ENCODE peak calls at places on chromosomes 2 and 18, in ten cellular contexts. K is spleen, J is RWPE1, Z is tibial nerve, P is esophagus squamous epithelium, E is upper lobe of right lung, D is fibroblast of the aortic adventitia, S is brain microvascular endothelial cell, A is PC-3, C is HFFc6. T is an unnamed sample.

GRCh38 chr2:148982282-148982681 is 56.2 kb upstream of the LYPD6B start:
- DNase-seq in K (no peak), J (no peak), Z (no peak), P (no peak), E (no peak), D (no peak), S (no peak), A (no peak), C (no peak), T (no peak)

GRCh38 chr2:97858442-97858841 is 137.3 kb downstream of the TMEM131 start:
- DNase-seq in K (no peak), J (no peak), Z (no peak), P (no peak), E (no peak), D (no peak), S (no peak), A (no peak), C (no peak), T (no peak)

GRCh38 chr2:190953257-190953656 is 60.7 kb downstream of the STAT1 start:
- DNase-seq in K (no peak), J (no peak), Z (no peak), P (no peak), E (no peak), D (peak), S (no peak), A (no peak), C (no peak), T (no peak)

GRCh38 chr2:172079838-172080640 is 5.3 kb upstream of the DLX1 start:
- DNase-seq in K (peak), J (no peak), Z (no peak), P (no peak), E (no peak), D (no peak), S (no peak), A (no peak), C (peak), T (no peak)

GRCh38 chr2:238777369-238778067 is 70.4 kb upstream of the TWIST2 start:
- DNase-seq in K (no peak), J (no peak), Z (no peak), P (no peak), E (no peak), D (no peak), S (no peak), A (no peak), C (no peak), T (no peak)

GRCh38 chr18:72541871-72542690 is 2.1 kb downstream of the CBLN2 start:
- DNase-seq in K (no peak), J (no peak), Z (no peak), P (no peak), E (no peak), D (no peak), S (no peak), A (no peak), C (no peak), T (no peak)

GRCh38 chr18:11884396-11885030 is 23.6 kb downstream of the MPPE1 start:
- DNase-seq in K (no peak), J (no peak), Z (no peak), P (no peak), E (no peak), D (no peak), S (no peak), A (no peak), C (no peak), T (no peak)

GRCh38 chr2:169507698-169508097 is 1.8 kb upstream of the KLHL41 start:
- DNase-seq in K (no peak), J (peak), Z (no peak), P (no peak), E (no peak), D (peak), S (no peak), A (peak), C (peak), T (no peak)

GRCh38 chr18:47285456-47285855 is 34.0 kb upstream of the SKOR2 start:
- DNase-seq in K (no peak), J (no peak), Z (no peak), P (no peak), E (no peak), D (no peak), S (no peak), A (no peak), C (no peak), T (no peak)

GRCh38 chr2:235979753-235980459 is 188.3 kb downstream of the GBX2 start:
- DNase-seq in K (no peak), J (no peak), Z (no peak), P (no peak), E (no peak), D (no peak), S (no peak), A (no peak), C (no peak), T (no peak)

GRCh38 chr18:45526120-45526841 is 89.0 kb upstream of the SLC14A2 start:
- DNase-seq in K (no peak), J (no peak), Z (no peak), P (no peak), E (no peak), D (peak), S (peak), A (no peak), C (peak), T (no peak)

GRCh38 chr2:85710687-85711577 is 16.8 kb downstream of the GNLY start:
- DNase-seq in K (peak), J (no peak), Z (no peak), P (no peak), E (peak), D (peak), S (no peak), A (no peak), C (no peak), T (no peak)

GRCh38 chr2:158138255-158138654 is 36.6 kb downstream of the UPP2 start:
- DNase-seq in K (no peak), J (no peak), Z (no peak), P (no peak), E (no peak), D (no peak), S (no peak), A (peak), C (no peak), T (no peak)

GRCh38 chr2:53438056-53438455 is 329.5 kb upstream of the CHAC2 start:
- DNase-seq in K (no peak), J (no peak), Z (no peak), P (no peak), E (no peak), D (no peak), S (no peak), A (no peak), C (no peak), T (no peak)

GRCh38 chr2:207135801-207136457 is 29.8 kb downstream of the KLF7 start:
- DNase-seq in K (no peak), J (no peak), Z (no peak), P (no peak), E (no peak), D (no peak), S (no peak), A (no peak), C (no peak), T (no peak)

GRCh38 chr2:34102359-34102758 is 503.3 kb upstream of the FAM98A start:
- DNase-seq in K (no peak), J (peak), Z (no peak), P (no peak), E (no peak), D (peak), S (peak), A (peak), C (peak), T (no peak)

GRCh38 chr2:3472296-3472695 is 47.0 kb downstream of the ADI1 start:
- DNase-seq in K (no peak), J (no peak), Z (no peak), P (no peak), E (no peak), D (no peak), S (no peak), A (no peak), C (no peak), T (no peak)

GRCh38 chr2:6447209-6447608 is 418.5 kb downstream of the CMPK2 start:
- DNase-seq in K (no peak), J (no peak), Z (no peak), P (no peak), E (no peak), D (no peak), S (no peak), A (no peak), C (no peak), T (no peak)

GRCh38 chr2:6454286-6454990 is 411.3 kb downstream of the CMPK2 start:
- DNase-seq in K (no peak), J (no peak), Z (no peak), P (no peak), E (no peak), D (no peak), S (no peak), A (no peak), C (no peak), T (no peak)

DNA sequence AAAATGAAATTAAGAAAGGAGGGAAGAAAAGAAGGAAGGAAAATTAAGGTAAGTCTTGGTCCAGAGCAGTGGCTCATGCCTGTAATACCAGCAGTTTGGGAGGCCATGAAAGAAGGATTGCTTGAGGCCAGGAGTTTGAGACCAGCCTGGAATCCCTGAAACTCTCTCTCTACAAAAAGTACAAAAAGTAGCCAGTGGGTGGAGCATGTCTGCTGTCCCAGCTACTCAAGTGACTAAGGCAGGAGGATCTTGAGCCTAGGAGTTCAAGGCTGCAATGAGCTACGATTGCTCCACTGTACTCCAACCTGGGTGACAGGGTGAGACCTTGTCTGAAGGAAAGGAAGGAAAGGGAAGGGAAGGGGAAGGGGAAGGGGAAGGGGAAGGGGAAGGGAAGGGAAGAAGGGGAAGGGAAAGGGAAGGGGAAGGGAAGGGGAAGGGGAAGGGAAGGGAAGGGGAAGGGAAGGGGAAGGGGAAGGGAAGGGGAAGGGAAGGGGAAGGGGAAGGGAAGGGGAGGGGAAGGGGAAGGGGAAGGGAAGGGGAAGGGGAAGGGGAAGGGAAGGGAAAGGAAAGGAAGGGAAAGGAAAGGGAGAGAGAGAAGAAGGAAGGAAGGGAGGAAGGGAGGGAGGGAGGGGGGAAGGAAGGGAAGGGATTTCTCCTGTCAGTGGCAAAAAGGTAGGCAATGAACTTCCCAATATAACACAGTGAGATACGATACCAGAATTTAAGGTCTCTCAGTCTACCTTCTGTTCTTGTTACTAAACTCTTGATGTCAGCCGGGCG is 412.8 kb downstream of the CMPK2 start:
- DNase-seq in K (no peak), J (no peak), Z (no peak), P (no peak), E (no peak), D (no peak), S (peak), A (peak), C (peak), T (no peak)
- TF ChIP-seq CTCF in K (no peak), J (no peak), Z (no peak), P (no peak), E (no peak), D (no peak), S (peak), A (no peak), C (peak), T (no peak)

DNA sequence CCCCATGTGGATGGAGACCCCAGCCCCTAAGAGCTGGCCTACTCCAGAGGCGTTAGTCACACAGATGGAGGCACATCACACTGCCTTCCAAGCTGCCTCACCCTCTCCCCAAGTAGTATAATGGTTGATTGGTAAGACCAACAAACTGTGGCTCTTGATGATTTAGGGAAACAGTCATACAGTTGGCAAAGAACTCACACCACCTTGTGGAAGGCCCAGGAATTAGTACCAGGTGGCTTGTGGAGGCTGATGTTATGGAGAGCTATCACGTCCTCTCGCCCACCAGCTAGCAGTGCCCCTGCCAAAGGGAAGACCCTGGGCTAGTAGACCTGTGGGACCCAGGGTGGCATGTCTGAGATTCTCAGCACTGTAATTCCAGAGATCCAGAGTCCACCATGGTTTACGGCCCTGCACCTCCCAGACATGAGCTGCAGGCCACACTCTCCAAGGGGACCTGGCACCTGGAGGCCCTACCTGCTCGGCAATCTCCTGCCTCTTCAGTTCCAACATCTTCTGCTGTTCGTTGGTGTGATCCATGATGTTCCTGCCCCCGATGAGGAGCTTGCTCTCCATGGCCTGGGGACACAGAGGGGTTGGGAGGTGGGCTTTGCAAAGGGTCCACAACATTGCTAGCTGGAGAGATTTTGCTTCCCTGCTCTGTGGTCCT is 26.3 kb downstream of the KIF3C start:
- DNase-seq in K (no peak), J (no peak), Z (no peak), P (no peak), E (no peak), D (no peak), S (no peak), A (peak), C (no peak), T (no peak)
- TF ChIP-seq CTCF in K (no peak), J (no peak), Z (no peak), P (no peak), E (no peak), D (peak), S (peak), A (peak), C (peak), T (no peak)

GRCh38 chr2:219540784-219541504 is 2.7 kb downstream of the CHPF start:
- DNase-seq in K (no peak), J (no peak), Z (no peak), P (no peak), E (no peak), D (no peak), S (no peak), A (no peak), C (no peak), T (no peak)

GRCh38 chr2:219544567-219544966 is 739 bp downstream of the TMEM198 start:
- DNase-seq in K (peak), J (no peak), Z (no peak), P (no peak), E (no peak), D (no peak), S (no peak), A (no peak), C (no peak), T (no peak)

GRCh38 chr2:219543596-219544358 is at the start of the genes CHPF and TMEM198:
- DNase-seq in K (peak), J (peak), Z (peak), P (peak), E (peak), D (peak), S (peak), A (peak), C (peak), T (peak)

GRCh38 chr2:219541611-219542180 is 1.9 kb downstream of the CHPF start:
- DNase-seq in K (peak), J (peak), Z (peak), P (no peak), E (peak), D (peak), S (peak), A (peak), C (peak), T (peak)

DNA sequence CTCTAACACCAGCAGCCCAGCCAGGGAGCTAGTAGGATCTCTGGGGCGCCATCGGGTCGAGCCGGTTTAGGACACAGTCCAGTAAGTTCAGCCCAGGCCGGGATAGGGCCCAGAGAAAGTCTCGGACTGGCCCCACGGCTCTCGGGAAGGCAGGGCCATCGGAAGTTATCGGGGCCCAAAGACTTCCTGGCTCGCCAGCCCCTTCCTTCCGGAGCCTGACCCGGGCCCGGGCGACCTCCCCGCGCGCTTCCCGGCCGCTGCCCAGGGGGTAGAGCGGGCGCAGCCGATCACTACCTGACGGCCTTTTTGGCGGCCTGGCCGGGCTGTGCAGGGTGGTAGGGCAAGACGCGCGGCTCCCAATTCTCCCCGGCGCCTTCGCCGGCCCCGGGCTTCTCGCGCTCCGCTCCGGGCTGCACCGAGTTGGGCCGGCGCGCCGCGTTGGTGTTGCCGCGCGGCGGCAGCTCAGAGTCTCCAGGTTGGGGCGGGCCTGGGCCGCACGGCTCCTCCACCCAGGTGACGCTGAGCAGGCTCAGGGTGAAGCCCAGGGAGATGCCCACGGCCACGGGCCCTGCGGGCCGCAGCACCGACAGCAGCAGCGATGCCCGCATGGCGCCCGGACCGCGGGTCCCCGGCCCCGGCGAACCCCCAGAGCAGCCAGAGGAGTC is 546 bp downstream of the CHPF start:
- DNase-seq in K (no peak), J (peak), Z (no peak), P (no peak), E (peak), D (peak), S (peak), A (peak), C (peak), T (no peak)
- TF ChIP-seq CTCF in K (no peak), J (no peak), Z (no peak), P (no peak), E (no peak), D (no peak), S (no peak), A (no peak), C (no peak), T (no peak)

GRCh38 chr2:1427086-1427485 is 13.8 kb downstream of the TPO start:
- DNase-seq in K (no peak), J (no peak), Z (no peak), P (no peak), E (no peak), D (no peak), S (no peak), A (no peak), C (no peak), T (no peak)
- TF ChIP-seq CTCF in K (no peak), J (no peak), Z (no peak), P (no peak), E (no peak), D (no peak), S (no peak), A (no peak), C (no peak), T (no peak)

DNA sequence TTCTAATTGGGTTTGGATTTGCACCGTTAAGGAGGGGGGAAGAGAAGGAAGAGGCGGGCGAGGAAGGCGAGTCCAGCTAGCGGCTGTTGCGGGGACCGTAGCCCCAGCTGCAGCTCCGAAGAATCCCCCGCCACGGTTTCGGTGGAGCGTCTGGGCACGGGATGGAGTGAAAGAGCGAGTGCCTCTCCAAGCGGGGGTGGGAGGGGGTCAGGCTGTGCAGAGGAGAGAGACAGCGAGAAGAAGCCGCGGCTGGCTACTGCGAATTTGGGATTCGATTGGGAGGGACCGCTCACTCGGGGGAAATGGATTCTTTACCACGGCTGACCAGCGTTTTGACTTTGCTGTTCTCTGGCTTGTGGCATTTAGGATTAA is 248 bp downstream of the CNTNAP5 start:
- DNase-seq in K (peak), J (no peak), Z (no peak), P (no peak), E (no peak), D (no peak), S (no peak), A (no peak), C (no peak), T (no peak)
- TF ChIP-seq CTCF in K (no peak), J (no peak), Z (no peak), P (no peak), E (no peak), D (no peak), S (no peak), A (no peak), C (no peak), T (no peak)

GRCh38 chr18:76823574-76823973 is 1.2 kb downstream of the ZNF236 start:
- DNase-seq in K (peak), J (no peak), Z (no peak), P (no peak), E (peak), D (no peak), S (no peak), A (no peak), C (no peak), T (no peak)
- TF ChIP-seq CTCF in K (no peak), J (no peak), Z (peak), P (no peak), E (no peak), D (peak), S (peak), A (peak), C (peak), T (no peak)

GRCh38 chr2:240384711-240385450 is 50.6 kb upstream of the GPC1 start:
- DNase-seq in K (peak), J (no peak), Z (no peak), P (no peak), E (peak), D (no peak), S (no peak), A (no peak), C (no peak), T (no peak)
- TF ChIP-seq CTCF in K (no peak), J (no peak), Z (no peak), P (no peak), E (no peak), D (no peak), S (no peak), A (no peak), C (no peak), T (no peak)

GRCh38 chr2:118535818-118536212 is 311.6 kb downstream of the EN1 start:
- DNase-seq in K (no peak), J (no peak), Z (no peak), P (no peak), E (no peak), D (no peak), S (no peak), A (no peak), C (no peak), T (no peak)

GRCh38 chr2:118535171-118535817 is 312.2 kb downstream of the EN1 start:
- DNase-seq in K (no peak), J (peak), Z (no peak), P (no peak), E (no peak), D (no peak), S (no peak), A (peak), C (no peak), T (no peak)

GRCh38 chr2:118536306-118536705 is 311.1 kb downstream of the EN1 start:
- DNase-seq in K (no peak), J (no peak), Z (no peak), P (no peak), E (no peak), D (no peak), S (no peak), A (no peak), C (no peak), T (no peak)

GRCh38 chr2:118539290-118539689 is 308.2 kb downstream of the EN1 start:
- DNase-seq in K (no peak), J (peak), Z (no peak), P (no peak), E (no peak), D (peak), S (peak), A (peak), C (no peak), T (no peak)
- TF ChIP-seq CTCF in K (no peak), J (peak), Z (no peak), P (no peak), E (peak), D (peak), S (peak), A (peak), C (peak), T (no peak)

GRCh38 chr2:30206461-30207430 is 24.6 kb upstream of the LBH start:
- DNase-seq in K (no peak), J (no peak), Z (no peak), P (no peak), E (no peak), D (peak), S (no peak), A (no peak), C (no peak), T (no peak)
- TF ChIP-seq CTCF in K (no peak), J (no peak), Z (no peak), P (no peak), E (no peak), D (no peak), S (no peak), A (peak), C (no peak), T (no peak)

GRCh38 chr18:50218432-50219197 is 23.7 kb upstream of the MYO5B start:
- DNase-seq in K (no peak), J (no peak), Z (no peak), P (no peak), E (no peak), D (peak), S (peak), A (peak), C (no peak), T (no peak)
- TF ChIP-seq CTCF in K (peak), J (peak), Z (no peak), P (peak), E (peak), D (peak), S (peak), A (peak), C (peak), T (no peak)